ENCODE peak calls at places on chromosomes 6 and 20, in five cellular contexts. One of them, this sample, is unnamed.

GRCh38 chr6:30814137-30815084 is 69.9 kb upstream of the DDR1 start:
- DNase-seq in CD8-positive, alpha-beta T cell: no peak
- DNase-seq in mesenchymal stem cell: peak
- DNase-seq in cardiac muscle cell: no peak
- DNase-seq in body of pancreas: no peak
- DNase-seq in this sample: no peak

GRCh38 chr6:160141001-160141726 is 19.5 kb downstream of the SLC22A1 start:
- DNase-seq in CD8-positive, alpha-beta T cell: no peak
- DNase-seq in body of pancreas: no peak
- DNase-seq in mesenchymal stem cell: no peak
- DNase-seq in cardiac muscle cell: no peak
- DNase-seq in this sample: no peak

GRCh38 chr20:33401922-33402369 is 627 bp upstream of the CDK5RAP1 start:
- DNase-seq in mesenchymal stem cell: no peak
- DNase-seq in CD8-positive, alpha-beta T cell: no peak
- DNase-seq in body of pancreas: no peak
- DNase-seq in cardiac muscle cell: no peak
- DNase-seq in this sample: no peak

GRCh38 chr6:141580988-141581387 is 551.7 kb upstream of the GJE1 start:
- DNase-seq in body of pancreas: no peak
- DNase-seq in mesenchymal stem cell: no peak
- DNase-seq in CD8-positive, alpha-beta T cell: no peak
- DNase-seq in cardiac muscle cell: no peak
- DNase-seq in this sample: no peak

GRCh38 chr6:105838156-105838555 is 248.0 kb upstream of the PRDM1 start:
- DNase-seq in body of pancreas: no peak
- DNase-seq in cardiac muscle cell: no peak
- DNase-seq in mesenchymal stem cell: no peak
- DNase-seq in CD8-positive, alpha-beta T cell: no peak
- DNase-seq in this sample: no peak

GRCh38 chr20:56440346-56441007 is 27.9 kb upstream of the RTF2 start:
- DNase-seq in CD8-positive, alpha-beta T cell: peak
- DNase-seq in mesenchymal stem cell: peak
- DNase-seq in cardiac muscle cell: no peak
- DNase-seq in body of pancreas: no peak
- DNase-seq in this sample: no peak

GRCh38 chr6:150252714-150253444 is 110.0 kb downstream of the PPP1R14C start:
- DNase-seq in CD8-positive, alpha-beta T cell: no peak
- DNase-seq in cardiac muscle cell: no peak
- DNase-seq in body of pancreas: no peak
- DNase-seq in mesenchymal stem cell: no peak
- DNase-seq in this sample: no peak

GRCh38 chr20:48142258-48142657 is 357.0 kb upstream of the SULF2 start:
- DNase-seq in mesenchymal stem cell: no peak
- DNase-seq in body of pancreas: no peak
- DNase-seq in CD8-positive, alpha-beta T cell: no peak
- DNase-seq in cardiac muscle cell: no peak
- DNase-seq in this sample: no peak

GRCh38 chr20:22815584-22815983 is 219.5 kb upstream of the SSTR4 start:
- DNase-seq in body of pancreas: no peak
- DNase-seq in mesenchymal stem cell: no peak
- DNase-seq in CD8-positive, alpha-beta T cell: no peak
- DNase-seq in cardiac muscle cell: no peak
- DNase-seq in this sample: no peak

GRCh38 chr6:35343092-35343834 is 905 bp downstream of the PPARD start:
- DNase-seq in cardiac muscle cell: no peak
- DNase-seq in CD8-positive, alpha-beta T cell: no peak
- DNase-seq in mesenchymal stem cell: no peak
- DNase-seq in body of pancreas: peak
- DNase-seq in this sample: peak

GRCh38 chr6:151291145-151292055 is 51.6 kb downstream of the AKAP12 start:
- DNase-seq in CD8-positive, alpha-beta T cell: no peak
- DNase-seq in mesenchymal stem cell: peak
- DNase-seq in cardiac muscle cell: peak
- DNase-seq in body of pancreas: peak
- DNase-seq in this sample: peak

GRCh38 chr6:113291751-113292445 is 565.2 kb upstream of the MARCKS start:
- DNase-seq in CD8-positive, alpha-beta T cell: no peak
- DNase-seq in body of pancreas: no peak
- DNase-seq in mesenchymal stem cell: no peak
- DNase-seq in cardiac muscle cell: no peak
- DNase-seq in this sample: no peak

GRCh38 chr20:6164421-6165341 is 41.9 kb upstream of the FERMT1 start:
- DNase-seq in CD8-positive, alpha-beta T cell: no peak
- DNase-seq in cardiac muscle cell: peak
- DNase-seq in body of pancreas: no peak
- DNase-seq in mesenchymal stem cell: no peak
- DNase-seq in this sample: no peak

GRCh38 chr20:5657190-5657872 is 92.9 kb upstream of the SHLD1 start:
- DNase-seq in body of pancreas: no peak
- DNase-seq in cardiac muscle cell: peak
- DNase-seq in CD8-positive, alpha-beta T cell: no peak
- DNase-seq in mesenchymal stem cell: peak
- DNase-seq in this sample: peak

GRCh38 chr6:101401792-101402617 is 8.5 kb downstream of the GRIK2 start:
- DNase-seq in body of pancreas: no peak
- DNase-seq in CD8-positive, alpha-beta T cell: no peak
- DNase-seq in mesenchymal stem cell: peak
- DNase-seq in cardiac muscle cell: peak
- DNase-seq in this sample: no peak

GRCh38 chr6:13012977-13013680 is 296.6 kb downstream of the PHACTR1 start:
- DNase-seq in body of pancreas: peak
- DNase-seq in CD8-positive, alpha-beta T cell: no peak
- DNase-seq in mesenchymal stem cell: peak
- DNase-seq in cardiac muscle cell: peak
- DNase-seq in this sample: no peak

GRCh38 chr6:41783106-41783780 is 2.7 kb downstream of the PRICKLE4 start:
- DNase-seq in mesenchymal stem cell: no peak
- DNase-seq in body of pancreas: no peak
- DNase-seq in cardiac muscle cell: no peak
- DNase-seq in CD8-positive, alpha-beta T cell: no peak
- DNase-seq in this sample: no peak

GRCh38 chr6:41785254-41785653 is 2.2 kb upstream of the TOMM6 start:
- DNase-seq in cardiac muscle cell: no peak
- DNase-seq in mesenchymal stem cell: no peak
- DNase-seq in CD8-positive, alpha-beta T cell: no peak
- DNase-seq in body of pancreas: no peak
- DNase-seq in this sample: no peak

GRCh38 chr6:41785689-41786450 is 1.6 kb upstream of the TOMM6 start:
- DNase-seq in CD8-positive, alpha-beta T cell: no peak
- DNase-seq in cardiac muscle cell: no peak
- DNase-seq in body of pancreas: no peak
- DNase-seq in mesenchymal stem cell: peak
- DNase-seq in this sample: no peak

GRCh38 chr6:41786451-41787218 is 859 bp upstream of the TOMM6 start:
- DNase-seq in CD8-positive, alpha-beta T cell: peak
- DNase-seq in cardiac muscle cell: peak
- DNase-seq in body of pancreas: peak
- DNase-seq in mesenchymal stem cell: peak
- DNase-seq in this sample: peak

GRCh38 chr6:41784581-41785171 is 2.8 kb upstream of the TOMM6 start:
- DNase-seq in cardiac muscle cell: peak
- DNase-seq in CD8-positive, alpha-beta T cell: no peak
- DNase-seq in mesenchymal stem cell: no peak
- DNase-seq in body of pancreas: peak
- DNase-seq in this sample: no peak
- H3K27ac ChIP-seq in cardiac muscle cell: no peak
- H3K27ac ChIP-seq in CD8-positive, alpha-beta T cell: no peak
- H3K27ac ChIP-seq in mesenchymal stem cell: no peak
- H3K27ac ChIP-seq in body of pancreas: no peak
- H3K27ac ChIP-seq in this sample: no peak

DNA sequence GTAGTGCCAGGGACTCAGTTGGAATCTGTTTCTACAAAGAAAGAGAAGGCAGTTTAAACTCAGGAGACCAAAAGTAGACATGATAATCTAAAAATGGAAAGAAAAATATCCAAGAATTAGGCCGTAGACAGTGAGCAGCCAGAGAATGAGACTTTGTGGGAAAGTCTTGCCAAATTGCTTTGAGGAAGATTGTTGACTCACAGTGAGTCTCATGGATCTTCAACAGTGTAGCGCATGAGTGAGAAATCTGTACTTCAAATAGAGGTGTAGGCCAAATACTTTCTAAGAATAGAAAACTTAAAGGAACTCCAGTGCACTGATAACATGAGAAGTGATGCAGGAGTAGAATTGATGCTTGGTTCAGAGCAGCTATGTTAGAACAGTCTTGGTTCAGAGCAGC is 284.5 kb downstream of the HTR1B start:
- DNase-seq in cardiac muscle cell: peak
- DNase-seq in mesenchymal stem cell: peak
- DNase-seq in CD8-positive, alpha-beta T cell: no peak
- DNase-seq in body of pancreas: no peak
- DNase-seq in this sample: no peak
- H3K27ac ChIP-seq in cardiac muscle cell: no peak
- H3K27ac ChIP-seq in mesenchymal stem cell: no peak
- H3K27ac ChIP-seq in CD8-positive, alpha-beta T cell: no peak
- H3K27ac ChIP-seq in body of pancreas: no peak
- H3K27ac ChIP-seq in this sample: no peak

GRCh38 chr6:89069536-89070163 is 10.9 kb upstream of the PNRC1 start:
- DNase-seq in CD8-positive, alpha-beta T cell: no peak
- DNase-seq in cardiac muscle cell: no peak
- DNase-seq in body of pancreas: no peak
- DNase-seq in mesenchymal stem cell: no peak
- DNase-seq in this sample: no peak

GRCh38 chr6:89073014-89073620 is 7.4 kb upstream of the PNRC1 start:
- DNase-seq in CD8-positive, alpha-beta T cell: no peak
- DNase-seq in body of pancreas: no peak
- DNase-seq in mesenchymal stem cell: peak
- DNase-seq in cardiac muscle cell: no peak
- DNase-seq in this sample: no peak

GRCh38 chr6:89073840-89074239 is 6.7 kb upstream of the PNRC1 start:
- DNase-seq in cardiac muscle cell: no peak
- DNase-seq in body of pancreas: no peak
- DNase-seq in CD8-positive, alpha-beta T cell: no peak
- DNase-seq in mesenchymal stem cell: no peak
- DNase-seq in this sample: no peak

GRCh38 chr6:89068695-89069094 is 11.9 kb upstream of the PNRC1 start:
- DNase-seq in mesenchymal stem cell: no peak
- DNase-seq in cardiac muscle cell: no peak
- DNase-seq in body of pancreas: no peak
- DNase-seq in CD8-positive, alpha-beta T cell: no peak
- DNase-seq in this sample: no peak

GRCh38 chr6:89071036-89071435 is 9.5 kb upstream of the PNRC1 start:
- DNase-seq in mesenchymal stem cell: no peak
- DNase-seq in CD8-positive, alpha-beta T cell: no peak
- DNase-seq in body of pancreas: no peak
- DNase-seq in cardiac muscle cell: no peak
- DNase-seq in this sample: no peak
- H3K27ac ChIP-seq in mesenchymal stem cell: no peak
- H3K27ac ChIP-seq in CD8-positive, alpha-beta T cell: no peak
- H3K27ac ChIP-seq in body of pancreas: no peak
- H3K27ac ChIP-seq in cardiac muscle cell: no peak
- H3K27ac ChIP-seq in this sample: no peak

GRCh38 chr6:108751851-108752732 is 96.1 kb upstream of the ARMC2 start:
- DNase-seq in body of pancreas: peak
- DNase-seq in mesenchymal stem cell: no peak
- DNase-seq in cardiac muscle cell: no peak
- DNase-seq in CD8-positive, alpha-beta T cell: no peak
- DNase-seq in this sample: no peak

GRCh38 chr6:108748063-108748462 is 100.2 kb upstream of the ARMC2 start:
- DNase-seq in cardiac muscle cell: no peak
- DNase-seq in mesenchymal stem cell: peak
- DNase-seq in CD8-positive, alpha-beta T cell: no peak
- DNase-seq in body of pancreas: no peak
- DNase-seq in this sample: no peak

GRCh38 chr6:108748959-108749358 is 99.3 kb upstream of the ARMC2 start:
- DNase-seq in cardiac muscle cell: no peak
- DNase-seq in CD8-positive, alpha-beta T cell: no peak
- DNase-seq in mesenchymal stem cell: no peak
- DNase-seq in body of pancreas: no peak
- DNase-seq in this sample: no peak

GRCh38 chr6:108752733-108753392 is 95.4 kb upstream of the ARMC2 start:
- DNase-seq in cardiac muscle cell: no peak
- DNase-seq in CD8-positive, alpha-beta T cell: no peak
- DNase-seq in body of pancreas: peak
- DNase-seq in mesenchymal stem cell: no peak
- DNase-seq in this sample: no peak

GRCh38 chr6:108750801-108751200 is 97.4 kb upstream of the ARMC2 start:
- DNase-seq in cardiac muscle cell: no peak
- DNase-seq in body of pancreas: no peak
- DNase-seq in CD8-positive, alpha-beta T cell: no peak
- DNase-seq in mesenchymal stem cell: peak
- DNase-seq in this sample: peak
- H3K27ac ChIP-seq in cardiac muscle cell: no peak
- H3K27ac ChIP-seq in body of pancreas: no peak
- H3K27ac ChIP-seq in CD8-positive, alpha-beta T cell: no peak
- H3K27ac ChIP-seq in mesenchymal stem cell: no peak
- H3K27ac ChIP-seq in this sample: no peak

DNA sequence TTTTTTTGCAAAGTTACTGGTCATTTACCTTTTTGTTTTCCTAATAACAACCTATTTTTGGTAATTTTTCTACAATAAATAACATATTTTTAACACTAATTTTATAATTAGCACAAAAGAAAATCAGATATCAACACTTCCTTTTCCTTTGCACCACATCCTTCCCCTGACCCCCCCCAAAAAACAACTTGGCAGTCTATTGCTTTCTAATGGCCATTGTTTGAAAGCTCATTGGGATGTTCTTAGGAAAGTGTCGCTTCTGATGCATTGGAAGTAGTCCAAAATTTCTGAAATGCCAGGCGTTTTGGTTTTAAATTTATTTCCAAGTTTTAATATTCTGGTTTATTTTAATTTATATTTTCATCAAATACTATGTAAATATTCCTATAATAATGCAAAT is 407.8 kb downstream of the EYS start:
- DNase-seq in cardiac muscle cell: no peak
- DNase-seq in CD8-positive, alpha-beta T cell: no peak
- DNase-seq in body of pancreas: no peak
- DNase-seq in mesenchymal stem cell: no peak
- DNase-seq in this sample: no peak
- H3K27ac ChIP-seq in cardiac muscle cell: no peak
- H3K27ac ChIP-seq in CD8-positive, alpha-beta T cell: no peak
- H3K27ac ChIP-seq in body of pancreas: no peak
- H3K27ac ChIP-seq in mesenchymal stem cell: no peak
- H3K27ac ChIP-seq in this sample: no peak

DNA sequence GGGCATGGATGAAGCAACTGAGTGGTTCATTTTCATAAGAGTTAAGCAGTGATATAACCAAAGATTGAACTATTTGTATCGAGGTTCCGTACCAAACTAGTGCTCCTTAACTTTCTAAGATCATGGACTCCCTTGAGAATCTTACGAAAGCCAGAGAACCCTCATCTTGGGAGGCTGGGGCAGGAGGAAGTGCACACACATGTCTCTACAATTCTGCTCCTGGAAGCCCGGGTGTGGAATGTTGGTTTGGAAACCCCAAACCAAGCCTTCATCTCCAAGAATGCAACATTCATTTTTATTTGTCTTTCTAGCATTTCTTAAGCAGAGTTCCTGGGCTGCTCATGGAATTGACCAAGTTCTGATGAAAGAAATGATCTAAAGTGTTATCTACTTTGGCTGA is 250.5 kb upstream of the PRND start:
- DNase-seq in mesenchymal stem cell: no peak
- DNase-seq in CD8-positive, alpha-beta T cell: no peak
- DNase-seq in body of pancreas: no peak
- DNase-seq in cardiac muscle cell: no peak
- DNase-seq in this sample: no peak
- H3K27ac ChIP-seq in mesenchymal stem cell: no peak
- H3K27ac ChIP-seq in CD8-positive, alpha-beta T cell: no peak
- H3K27ac ChIP-seq in body of pancreas: no peak
- H3K27ac ChIP-seq in cardiac muscle cell: no peak
- H3K27ac ChIP-seq in this sample: no peak

This sample was measured in Peyer's patch.